ENCODE peak calls at places on chromosomes 1 and 21, in six cellular contexts. One of them, this sample, is unnamed.

GRCh38 chr21:38948377-38948776 is 142.6 kb downstream of the ETS2 start:
- DNase-seq in H9: no peak
- DNase-seq in H1: no peak
- DNase-seq in mesendoderm: no peak
- DNase-seq in neuronal stem cell: no peak
- DNase-seq in IMR-90: peak
- DNase-seq in this sample: no peak

GRCh38 chr1:160618763-160619274 is 28.0 kb downstream of the SLAMF1 start:
- DNase-seq in H1: no peak
- DNase-seq in neuronal stem cell: no peak
- DNase-seq in H9: no peak
- DNase-seq in IMR-90: no peak
- DNase-seq in mesendoderm: peak
- DNase-seq in this sample: no peak

GRCh38 chr1:180953291-180953747 is 40.6 kb downstream of the KIAA1614 start:
- DNase-seq in neuronal stem cell: no peak
- DNase-seq in IMR-90: no peak
- DNase-seq in mesendoderm: no peak
- DNase-seq in H9: no peak
- DNase-seq in H1: no peak
- DNase-seq in this sample: peak

GRCh38 chr1:177249231-177249630 is 78.5 kb downstream of the BRINP2 start:
- DNase-seq in mesendoderm: no peak
- DNase-seq in neuronal stem cell: no peak
- DNase-seq in IMR-90: no peak
- DNase-seq in H1: no peak
- DNase-seq in H9: no peak
- DNase-seq in this sample: no peak

GRCh38 chr1:98292994-98293393 is 368.5 kb upstream of the SNX7 start:
- DNase-seq in neuronal stem cell: no peak
- DNase-seq in H1: no peak
- DNase-seq in IMR-90: no peak
- DNase-seq in H9: no peak
- DNase-seq in mesendoderm: no peak
- DNase-seq in this sample: no peak

GRCh38 chr21:46180778-46181391 is 3.4 kb downstream of the SPATC1L start:
- DNase-seq in IMR-90: no peak
- DNase-seq in H1: no peak
- DNase-seq in neuronal stem cell: no peak
- DNase-seq in mesendoderm: no peak
- DNase-seq in H9: peak
- DNase-seq in this sample: no peak

GRCh38 chr1:169809370-169810095 is 14.8 kb upstream of the METTL18 start:
- DNase-seq in H1: no peak
- DNase-seq in H9: no peak
- DNase-seq in mesendoderm: peak
- DNase-seq in IMR-90: peak
- DNase-seq in neuronal stem cell: no peak
- DNase-seq in this sample: peak

GRCh38 chr1:31809698-31810097 is 6.1 kb downstream of the SPOCD1 start:
- DNase-seq in H9: no peak
- DNase-seq in mesendoderm: no peak
- DNase-seq in IMR-90: no peak
- DNase-seq in neuronal stem cell: no peak
- DNase-seq in H1: no peak
- DNase-seq in this sample: no peak

GRCh38 chr1:1361982-1362423 is 3.6 kb upstream of the MXRA8 start:
- DNase-seq in H1: no peak
- DNase-seq in mesendoderm: peak
- DNase-seq in H9: peak
- DNase-seq in IMR-90: peak
- DNase-seq in neuronal stem cell: no peak
- DNase-seq in this sample: peak

GRCh38 chr1:54323324-54323739 is 82.9 kb downstream of the SSBP3 start:
- DNase-seq in neuronal stem cell: no peak
- DNase-seq in mesendoderm: peak
- DNase-seq in H1: no peak
- DNase-seq in IMR-90: no peak
- DNase-seq in H9: peak
- DNase-seq in this sample: peak

GRCh38 chr1:11543796-11544195 is 64.8 kb downstream of the DISP3 start:
- DNase-seq in mesendoderm: no peak
- DNase-seq in H1: no peak
- DNase-seq in neuronal stem cell: no peak
- DNase-seq in H9: no peak
- DNase-seq in IMR-90: no peak
- DNase-seq in this sample: no peak

GRCh38 chr1:7218210-7218832 is 433.1 kb downstream of the CAMTA1 start:
- DNase-seq in H9: peak
- DNase-seq in mesendoderm: peak
- DNase-seq in neuronal stem cell: peak
- DNase-seq in H1: peak
- DNase-seq in IMR-90: peak
- DNase-seq in this sample: peak

GRCh38 chr1:237281481-237281880 is 239.5 kb downstream of the RYR2 start:
- DNase-seq in H9: no peak
- DNase-seq in H1: no peak
- DNase-seq in neuronal stem cell: peak
- DNase-seq in IMR-90: no peak
- DNase-seq in mesendoderm: no peak
- DNase-seq in this sample: no peak

GRCh38 chr1:167667536-167667935 is 37.5 kb downstream of the RCSD1 start:
- DNase-seq in H1: no peak
- DNase-seq in neuronal stem cell: no peak
- DNase-seq in mesendoderm: no peak
- DNase-seq in IMR-90: no peak
- DNase-seq in H9: no peak
- DNase-seq in this sample: no peak

GRCh38 chr1:55632906-55633305 is 417.7 kb upstream of the USP24 start:
- DNase-seq in H9: no peak
- DNase-seq in IMR-90: peak
- DNase-seq in H1: no peak
- DNase-seq in mesendoderm: peak
- DNase-seq in neuronal stem cell: peak
- DNase-seq in this sample: no peak

GRCh38 chr1:230186003-230186863 is 119.2 kb downstream of the GALNT2 start:
- DNase-seq in IMR-90: peak
- DNase-seq in mesendoderm: peak
- DNase-seq in H9: peak
- DNase-seq in H1: peak
- DNase-seq in neuronal stem cell: no peak
- DNase-seq in this sample: peak

GRCh38 chr1:205059660-205060059 is 16.6 kb downstream of the CNTN2 start:
- DNase-seq in neuronal stem cell: no peak
- DNase-seq in H9: no peak
- DNase-seq in mesendoderm: no peak
- DNase-seq in IMR-90: no peak
- DNase-seq in H1: no peak
- DNase-seq in this sample: no peak

GRCh38 chr1:234559917-234560676 is 49.9 kb downstream of the IRF2BP2 start:
- DNase-seq in IMR-90: no peak
- DNase-seq in H1: no peak
- DNase-seq in neuronal stem cell: no peak
- DNase-seq in H9: peak
- DNase-seq in mesendoderm: no peak
- DNase-seq in this sample: no peak

GRCh38 chr1:64757213-64757612 is 12.3 kb downstream of the RAVER2 start:
- DNase-seq in mesendoderm: no peak
- DNase-seq in IMR-90: no peak
- DNase-seq in H1: no peak
- DNase-seq in H9: no peak
- DNase-seq in neuronal stem cell: no peak
- DNase-seq in this sample: no peak

GRCh38 chr1:224523676-224524075 is 89.1 kb upstream of the WDR26 start:
- DNase-seq in H9: no peak
- DNase-seq in neuronal stem cell: no peak
- DNase-seq in IMR-90: no peak
- DNase-seq in H1: no peak
- DNase-seq in mesendoderm: no peak
- DNase-seq in this sample: no peak

GRCh38 chr1:236759252-236759859 is 35.7 kb upstream of the MTR start:
- DNase-seq in mesendoderm: peak
- DNase-seq in IMR-90: peak
- DNase-seq in H1: no peak
- DNase-seq in neuronal stem cell: peak
- DNase-seq in H9: no peak
- DNase-seq in this sample: peak

DNA sequence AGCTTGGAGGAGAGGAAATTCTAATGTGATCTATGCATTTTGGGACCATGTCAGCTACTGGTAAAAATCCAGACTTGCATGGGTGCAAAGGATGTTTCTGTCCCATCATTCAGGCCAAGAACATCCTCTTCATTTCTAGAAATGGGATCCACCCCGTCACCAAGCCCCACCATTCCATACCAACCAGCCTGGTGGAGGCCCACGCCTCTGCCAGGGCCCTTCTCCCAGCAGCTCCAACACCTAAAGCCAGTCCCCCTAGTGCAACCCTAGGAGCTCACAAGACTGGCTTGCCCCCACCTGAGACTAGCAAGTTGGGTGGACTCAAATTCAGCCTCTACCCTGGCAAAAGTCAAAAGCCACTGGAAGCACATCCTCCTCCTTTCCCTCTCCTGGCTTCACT is 1.9 kb downstream of the ARHGEF11 start:
- DNase-seq in H9: no peak
- DNase-seq in mesendoderm: no peak
- DNase-seq in neuronal stem cell: no peak
- DNase-seq in H1: no peak
- DNase-seq in IMR-90: no peak
- DNase-seq in this sample: no peak
- H3K23ac ChIP-seq in H9: no peak
- H3K23ac ChIP-seq in mesendoderm: peak
- H3K23ac ChIP-seq in neuronal stem cell: no peak
- H3K23ac ChIP-seq in H1: no peak
- H3K23ac ChIP-seq in IMR-90: peak
- H3K23ac ChIP-seq in this sample: no peak

GRCh38 chr1:16440150-16440479 is 409 bp upstream of the NECAP2 start:
- DNase-seq in H9: no peak
- DNase-seq in H1: no peak
- DNase-seq in neuronal stem cell: no peak
- DNase-seq in mesendoderm: no peak
- DNase-seq in IMR-90: no peak
- DNase-seq in this sample: no peak

GRCh38 chr1:16441312-16441641 is 753 bp downstream of the NECAP2 start:
- DNase-seq in H1: no peak
- DNase-seq in H9: no peak
- DNase-seq in mesendoderm: peak
- DNase-seq in neuronal stem cell: no peak
- DNase-seq in IMR-90: no peak
- DNase-seq in this sample: no peak

GRCh38 chr1:16438516-16438915 is 1.3 kb upstream of the SPATA21 start:
- DNase-seq in neuronal stem cell: no peak
- DNase-seq in IMR-90: no peak
- DNase-seq in H9: no peak
- DNase-seq in H1: no peak
- DNase-seq in mesendoderm: no peak
- DNase-seq in this sample: no peak

GRCh38 chr1:16442273-16442672 is 1.7 kb downstream of the NECAP2 start:
- DNase-seq in mesendoderm: no peak
- DNase-seq in neuronal stem cell: no peak
- DNase-seq in IMR-90: no peak
- DNase-seq in H9: no peak
- DNase-seq in H1: no peak
- DNase-seq in this sample: no peak

GRCh38 chr1:16440480-16441311 is at the start of gene NECAP2:
- DNase-seq in IMR-90: peak
- DNase-seq in H9: peak
- DNase-seq in mesendoderm: peak
- DNase-seq in neuronal stem cell: peak
- DNase-seq in H1: peak
- DNase-seq in this sample: peak
- H3K23ac ChIP-seq in IMR-90: peak
- H3K23ac ChIP-seq in H9: no peak
- H3K23ac ChIP-seq in mesendoderm: no peak
- H3K23ac ChIP-seq in neuronal stem cell: peak
- H3K23ac ChIP-seq in H1: no peak
- H3K23ac ChIP-seq in this sample: no peak

GRCh38 chr1:147171399-147172167 is 687 bp downstream of the PRKAB2 start:
- DNase-seq in neuronal stem cell: no peak
- DNase-seq in H9: no peak
- DNase-seq in H1: no peak
- DNase-seq in IMR-90: no peak
- DNase-seq in mesendoderm: no peak
- DNase-seq in this sample: peak
- H3K23ac ChIP-seq in neuronal stem cell: peak
- H3K23ac ChIP-seq in H9: no peak
- H3K23ac ChIP-seq in H1: no peak
- H3K23ac ChIP-seq in IMR-90: peak
- H3K23ac ChIP-seq in mesendoderm: peak
- H3K23ac ChIP-seq in this sample: no peak

GRCh38 chr1:27958513-27958912 is 1.3 kb upstream of the XKR8 start:
- DNase-seq in mesendoderm: no peak
- DNase-seq in H1: no peak
- DNase-seq in neuronal stem cell: no peak
- DNase-seq in IMR-90: no peak
- DNase-seq in H9: no peak
- DNase-seq in this sample: no peak

GRCh38 chr1:27961646-27962221 is 2.0 kb downstream of the XKR8 start:
- DNase-seq in neuronal stem cell: no peak
- DNase-seq in IMR-90: no peak
- DNase-seq in H9: peak
- DNase-seq in mesendoderm: no peak
- DNase-seq in H1: no peak
- DNase-seq in this sample: no peak

GRCh38 chr1:27957655-27958054 is 2.1 kb upstream of the XKR8 start:
- DNase-seq in H9: no peak
- DNase-seq in IMR-90: no peak
- DNase-seq in neuronal stem cell: no peak
- DNase-seq in H1: no peak
- DNase-seq in mesendoderm: no peak
- DNase-seq in this sample: no peak

GRCh38 chr1:27960762-27961645 is 1.2 kb downstream of the XKR8 start:
- DNase-seq in IMR-90: no peak
- DNase-seq in mesendoderm: no peak
- DNase-seq in H1: no peak
- DNase-seq in H9: no peak
- DNase-seq in neuronal stem cell: no peak
- DNase-seq in this sample: no peak

DNA sequence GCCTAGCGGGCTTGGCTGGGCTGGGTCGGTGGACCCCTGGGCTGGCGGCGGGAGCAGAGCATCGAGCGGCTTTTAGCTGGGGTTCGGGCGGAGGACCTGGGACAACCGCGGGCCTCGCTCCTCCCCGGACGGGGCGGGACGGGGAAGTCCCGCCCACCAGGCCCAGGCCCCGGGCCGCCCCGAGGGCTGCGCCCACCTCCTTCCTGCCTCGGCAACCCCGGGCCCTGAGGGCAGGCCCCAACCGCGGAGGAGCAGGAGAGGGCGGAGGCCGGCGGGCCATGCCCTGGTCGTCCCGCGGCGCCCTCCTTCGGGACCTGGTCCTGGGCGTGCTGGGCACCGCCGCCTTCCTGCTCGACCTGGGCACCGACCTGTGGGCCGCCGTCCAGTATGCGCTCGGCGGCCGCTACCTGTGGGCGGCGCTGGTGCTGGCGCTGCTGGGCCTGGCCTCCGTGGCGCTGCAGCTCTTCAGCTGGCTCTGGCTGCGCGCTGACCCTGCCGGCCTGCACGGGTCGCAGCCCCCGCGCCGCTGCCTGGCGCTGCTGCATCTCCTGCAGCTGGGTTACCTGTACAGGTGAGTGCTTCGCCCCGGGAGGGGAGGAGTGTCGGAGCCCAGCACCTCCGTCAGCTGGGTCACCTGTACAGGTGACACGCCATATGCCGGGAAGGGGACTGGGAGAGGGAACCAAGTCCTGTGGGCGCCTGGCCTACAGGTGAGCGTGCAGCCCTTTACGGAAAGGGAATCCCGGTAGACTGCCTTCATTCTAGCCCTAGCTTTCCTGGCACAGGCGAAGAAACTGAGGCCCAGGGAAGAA is at the start of gene XKR8:
- DNase-seq in H9: peak
- DNase-seq in H1: peak
- DNase-seq in IMR-90: peak
- DNase-seq in mesendoderm: peak
- DNase-seq in neuronal stem cell: peak
- DNase-seq in this sample: peak
- H3K23ac ChIP-seq in H9: no peak
- H3K23ac ChIP-seq in H1: no peak
- H3K23ac ChIP-seq in IMR-90: peak
- H3K23ac ChIP-seq in mesendoderm: peak
- H3K23ac ChIP-seq in neuronal stem cell: peak
- H3K23ac ChIP-seq in this sample: no peak